ENCODE peak calls at places on chromosomes 6 and 20, in eight cellular contexts. One of them, this sample, is unnamed.

GRCh38 chr6:144284753-144285547 is at the start of gene UTRN:
- DNase-seq in breast epithelium: peak
- DNase-seq in A549: peak
- DNase-seq in transverse colon: peak
- DNase-seq in right lobe of liver: peak
- DNase-seq in ovary: peak
- DNase-seq in spleen: peak
- DNase-seq in testis: peak
- DNase-seq in this sample: peak

GRCh38 chr6:43246301-43247114 is 3.2 kb downstream of the TTBK1 start:
- DNase-seq in A549: no peak
- DNase-seq in testis: no peak
- DNase-seq in breast epithelium: no peak
- DNase-seq in transverse colon: peak
- DNase-seq in ovary: no peak
- DNase-seq in right lobe of liver: no peak
- DNase-seq in spleen: peak
- DNase-seq in this sample: peak

GRCh38 chr6:64439274-64439673 is 803.7 kb downstream of the PHF3 start:
- DNase-seq in breast epithelium: no peak
- DNase-seq in testis: no peak
- DNase-seq in right lobe of liver: no peak
- DNase-seq in transverse colon: no peak
- DNase-seq in spleen: no peak
- DNase-seq in A549: no peak
- DNase-seq in ovary: no peak
- DNase-seq in this sample: no peak

GRCh38 chr6:38498085-38498484 is 141.6 kb downstream of the BTBD9 start:
- DNase-seq in testis: no peak
- DNase-seq in transverse colon: no peak
- DNase-seq in right lobe of liver: no peak
- DNase-seq in ovary: no peak
- DNase-seq in spleen: no peak
- DNase-seq in breast epithelium: no peak
- DNase-seq in A549: no peak
- DNase-seq in this sample: no peak

GRCh38 chr20:54382419-54382818 is 93.0 kb upstream of the DOK5 start:
- DNase-seq in right lobe of liver: no peak
- DNase-seq in breast epithelium: no peak
- DNase-seq in spleen: no peak
- DNase-seq in ovary: no peak
- DNase-seq in transverse colon: no peak
- DNase-seq in testis: no peak
- DNase-seq in A549: no peak
- DNase-seq in this sample: no peak

GRCh38 chr20:46688151-46689081 is 828 bp downstream of the TP53RK start:
- DNase-seq in A549: peak
- DNase-seq in right lobe of liver: no peak
- DNase-seq in testis: peak
- DNase-seq in spleen: no peak
- DNase-seq in ovary: no peak
- DNase-seq in breast epithelium: no peak
- DNase-seq in transverse colon: no peak
- DNase-seq in this sample: no peak

GRCh38 chr20:46174469-46175126 is 56.5 kb downstream of the CD40 start:
- DNase-seq in A549: peak
- DNase-seq in breast epithelium: peak
- DNase-seq in spleen: peak
- DNase-seq in right lobe of liver: peak
- DNase-seq in testis: peak
- DNase-seq in ovary: peak
- DNase-seq in transverse colon: peak
- DNase-seq in this sample: peak

GRCh38 chr6:160992323-160993314 is 1.1 kb downstream of the MAP3K4 start:
- DNase-seq in right lobe of liver: no peak
- DNase-seq in A549: peak
- DNase-seq in transverse colon: peak
- DNase-seq in ovary: peak
- DNase-seq in spleen: no peak
- DNase-seq in breast epithelium: no peak
- DNase-seq in testis: peak
- DNase-seq in this sample: peak

GRCh38 chr20:50815162-50815989 is 20.5 kb downstream of the BCAS4 start:
- DNase-seq in transverse colon: peak
- DNase-seq in right lobe of liver: no peak
- DNase-seq in A549: no peak
- DNase-seq in ovary: no peak
- DNase-seq in spleen: no peak
- DNase-seq in testis: no peak
- DNase-seq in breast epithelium: peak
- DNase-seq in this sample: no peak

GRCh38 chr6:166318227-166318626 is 10.0 kb upstream of the PRR18 start:
- DNase-seq in right lobe of liver: no peak
- DNase-seq in transverse colon: no peak
- DNase-seq in breast epithelium: no peak
- DNase-seq in ovary: no peak
- DNase-seq in spleen: no peak
- DNase-seq in testis: no peak
- DNase-seq in A549: no peak
- DNase-seq in this sample: no peak

GRCh38 chr6:167827062-167827587 is 414 bp downstream of the AFDN start:
- DNase-seq in right lobe of liver: no peak
- DNase-seq in A549: no peak
- DNase-seq in ovary: peak
- DNase-seq in transverse colon: peak
- DNase-seq in breast epithelium: no peak
- DNase-seq in spleen: peak
- DNase-seq in testis: no peak
- DNase-seq in this sample: no peak

GRCh38 chr6:71107935-71108420 is 151.1 kb upstream of the B3GAT2 start:
- DNase-seq in breast epithelium: no peak
- DNase-seq in spleen: no peak
- DNase-seq in right lobe of liver: no peak
- DNase-seq in A549: no peak
- DNase-seq in testis: peak
- DNase-seq in ovary: peak
- DNase-seq in transverse colon: no peak
- DNase-seq in this sample: no peak

GRCh38 chr6:129634411-129635230 is 75.4 kb downstream of the ARHGAP18 start:
- DNase-seq in A549: no peak
- DNase-seq in testis: no peak
- DNase-seq in breast epithelium: no peak
- DNase-seq in transverse colon: peak
- DNase-seq in right lobe of liver: no peak
- DNase-seq in ovary: no peak
- DNase-seq in spleen: no peak
- DNase-seq in this sample: no peak

GRCh38 chr6:78484181-78485064 is 382.9 kb upstream of the IRAK1BP1 start:
- DNase-seq in A549: no peak
- DNase-seq in transverse colon: no peak
- DNase-seq in right lobe of liver: no peak
- DNase-seq in ovary: no peak
- DNase-seq in testis: no peak
- DNase-seq in breast epithelium: no peak
- DNase-seq in spleen: no peak
- DNase-seq in this sample: no peak

GRCh38 chr6:121881974-121882667 is 446.7 kb downstream of the GJA1 start:
- DNase-seq in spleen: no peak
- DNase-seq in testis: no peak
- DNase-seq in transverse colon: no peak
- DNase-seq in ovary: no peak
- DNase-seq in A549: no peak
- DNase-seq in right lobe of liver: no peak
- DNase-seq in breast epithelium: no peak
- DNase-seq in this sample: no peak

GRCh38 chr6:41734666-41735426 is 562 bp downstream of the TFEB start:
- DNase-seq in testis: peak
- DNase-seq in breast epithelium: peak
- DNase-seq in right lobe of liver: peak
- DNase-seq in transverse colon: peak
- DNase-seq in A549: peak
- DNase-seq in ovary: peak
- DNase-seq in spleen: peak
- DNase-seq in this sample: peak

GRCh38 chr6:41732601-41733348 is 2.6 kb downstream of the TFEB start:
- DNase-seq in spleen: peak
- DNase-seq in testis: no peak
- DNase-seq in right lobe of liver: no peak
- DNase-seq in A549: no peak
- DNase-seq in breast epithelium: no peak
- DNase-seq in transverse colon: peak
- DNase-seq in ovary: no peak
- DNase-seq in this sample: no peak

GRCh38 chr6:41733349-41733706 is 2.1 kb downstream of the TFEB start:
- DNase-seq in breast epithelium: no peak
- DNase-seq in transverse colon: no peak
- DNase-seq in testis: no peak
- DNase-seq in A549: no peak
- DNase-seq in right lobe of liver: no peak
- DNase-seq in spleen: no peak
- DNase-seq in ovary: no peak
- DNase-seq in this sample: no peak

GRCh38 chr6:41735427-41736206 is at the start of gene TFEB:
- DNase-seq in spleen: peak
- DNase-seq in right lobe of liver: peak
- DNase-seq in A549: peak
- DNase-seq in breast epithelium: peak
- DNase-seq in transverse colon: peak
- DNase-seq in ovary: peak
- DNase-seq in testis: peak
- DNase-seq in this sample: peak

GRCh38 chr6:41733707-41734665 is 1.4 kb downstream of the TFEB start:
- DNase-seq in ovary: peak
- DNase-seq in testis: peak
- DNase-seq in transverse colon: peak
- DNase-seq in A549: peak
- DNase-seq in spleen: peak
- DNase-seq in breast epithelium: peak
- DNase-seq in right lobe of liver: peak
- DNase-seq in this sample: peak
- TF ChIP-seq POLR2A in ovary: peak
- TF ChIP-seq POLR2A in testis: no peak
- TF ChIP-seq POLR2A in transverse colon: peak
- TF ChIP-seq POLR2A in A549: peak
- TF ChIP-seq POLR2A in spleen: no peak
- TF ChIP-seq POLR2A in breast epithelium: no peak
- TF ChIP-seq POLR2A in right lobe of liver: peak
- TF ChIP-seq POLR2A in this sample: no peak

GRCh38 chr20:36574278-36575065 is 1.1 kb downstream of the TGIF2 start:
- DNase-seq in ovary: peak
- DNase-seq in breast epithelium: peak
- DNase-seq in transverse colon: peak
- DNase-seq in right lobe of liver: peak
- DNase-seq in A549: peak
- DNase-seq in spleen: peak
- DNase-seq in testis: peak
- DNase-seq in this sample: peak
- TF ChIP-seq POLR2A in ovary: peak
- TF ChIP-seq POLR2A in breast epithelium: no peak
- TF ChIP-seq POLR2A in transverse colon: peak
- TF ChIP-seq POLR2A in right lobe of liver: peak
- TF ChIP-seq POLR2A in A549: no peak
- TF ChIP-seq POLR2A in spleen: no peak
- TF ChIP-seq POLR2A in testis: no peak
- TF ChIP-seq POLR2A in this sample: no peak

DNA sequence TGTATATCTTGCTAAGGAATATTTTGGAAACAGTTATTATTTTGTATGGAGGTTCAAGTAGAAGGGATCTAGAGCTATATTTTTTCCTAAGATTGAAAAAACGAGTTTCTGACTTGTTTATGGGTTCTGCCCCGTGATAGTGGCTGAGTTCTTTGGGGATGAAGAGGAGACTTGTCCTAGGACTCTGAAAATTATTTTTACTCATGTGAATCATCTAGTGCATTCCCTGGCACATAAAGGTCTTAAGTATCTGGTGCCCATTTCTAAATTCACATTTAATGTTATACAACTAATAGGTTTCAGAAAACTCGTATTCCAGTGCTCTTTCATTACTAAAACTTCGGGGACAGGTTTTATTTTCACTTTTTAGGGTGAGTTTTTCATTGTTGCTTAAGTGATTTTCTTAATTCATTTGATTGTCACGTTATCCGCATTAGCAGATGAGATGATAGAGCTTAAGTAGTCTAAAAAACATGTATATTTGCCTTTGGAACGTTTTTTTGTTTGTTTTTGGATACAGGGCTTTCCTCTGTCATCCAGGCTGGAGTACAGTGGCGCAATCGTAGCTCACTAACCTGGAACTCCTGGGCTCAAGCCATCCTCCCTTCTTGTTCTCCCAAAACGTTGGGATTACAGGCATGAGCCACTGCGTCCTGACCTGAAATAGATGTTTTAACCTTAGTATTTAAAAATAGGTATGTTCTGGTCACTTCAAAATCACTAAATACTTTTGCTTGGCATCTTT is 2.1 kb downstream of the NFYA start:
- DNase-seq in transverse colon: no peak
- DNase-seq in right lobe of liver: peak
- DNase-seq in breast epithelium: no peak
- DNase-seq in spleen: no peak
- DNase-seq in A549: no peak
- DNase-seq in ovary: peak
- DNase-seq in testis: peak
- DNase-seq in this sample: no peak
- TF ChIP-seq POLR2A in transverse colon: no peak
- TF ChIP-seq POLR2A in right lobe of liver: no peak
- TF ChIP-seq POLR2A in breast epithelium: no peak
- TF ChIP-seq POLR2A in spleen: no peak
- TF ChIP-seq POLR2A in A549: no peak
- TF ChIP-seq POLR2A in ovary: no peak
- TF ChIP-seq POLR2A in testis: no peak
- TF ChIP-seq POLR2A in this sample: no peak

GRCh38 chr20:10658051-10658823 is 15.6 kb downstream of the JAG1 start:
- DNase-seq in spleen: no peak
- DNase-seq in breast epithelium: no peak
- DNase-seq in right lobe of liver: no peak
- DNase-seq in testis: no peak
- DNase-seq in transverse colon: no peak
- DNase-seq in A549: no peak
- DNase-seq in ovary: no peak
- DNase-seq in this sample: no peak

GRCh38 chr20:10654630-10655029 is 19.2 kb downstream of the JAG1 start:
- DNase-seq in A549: no peak
- DNase-seq in testis: no peak
- DNase-seq in transverse colon: peak
- DNase-seq in ovary: no peak
- DNase-seq in spleen: no peak
- DNase-seq in breast epithelium: no peak
- DNase-seq in right lobe of liver: no peak
- DNase-seq in this sample: no peak

GRCh38 chr20:10656270-10656669 is 17.5 kb downstream of the JAG1 start:
- DNase-seq in right lobe of liver: no peak
- DNase-seq in breast epithelium: no peak
- DNase-seq in A549: no peak
- DNase-seq in testis: no peak
- DNase-seq in spleen: no peak
- DNase-seq in ovary: no peak
- DNase-seq in transverse colon: peak
- DNase-seq in this sample: no peak

GRCh38 chr20:10653593-10654288 is 20.1 kb downstream of the JAG1 start:
- DNase-seq in spleen: no peak
- DNase-seq in breast epithelium: no peak
- DNase-seq in right lobe of liver: no peak
- DNase-seq in ovary: peak
- DNase-seq in testis: peak
- DNase-seq in transverse colon: peak
- DNase-seq in A549: no peak
- DNase-seq in this sample: no peak

GRCh38 chr20:10655723-10656122 is 18.1 kb downstream of the JAG1 start:
- DNase-seq in transverse colon: no peak
- DNase-seq in right lobe of liver: no peak
- DNase-seq in breast epithelium: no peak
- DNase-seq in A549: no peak
- DNase-seq in ovary: no peak
- DNase-seq in spleen: no peak
- DNase-seq in testis: no peak
- DNase-seq in this sample: no peak
- TF ChIP-seq POLR2A in transverse colon: no peak
- TF ChIP-seq POLR2A in right lobe of liver: no peak
- TF ChIP-seq POLR2A in breast epithelium: no peak
- TF ChIP-seq POLR2A in A549: no peak
- TF ChIP-seq POLR2A in ovary: no peak
- TF ChIP-seq POLR2A in spleen: no peak
- TF ChIP-seq POLR2A in testis: no peak
- TF ChIP-seq POLR2A in this sample: no peak

This sample was measured in erythroblast.